ENCODE peak calls at places on chromosomes 5 and 9, in six cellular contexts. One of them, this sample, is unnamed.

GRCh38 chr5:151245820-151246219 is 7.2 kb upstream of the GM2A start:
- DNase-seq in EL: no peak
- DNase-seq in hippocampal formation: no peak
- DNase-seq in WERI-Rb-1: no peak
- DNase-seq in type B pancreatic cell: no peak
- DNase-seq in fibroblast of the aortic adventitia: no peak
- DNase-seq in this sample: no peak

GRCh38 chr9:134214766-134215394 is 50.5 kb upstream of the RNU6ATAC start:
- DNase-seq in WERI-Rb-1: no peak
- DNase-seq in type B pancreatic cell: no peak
- DNase-seq in hippocampal formation: no peak
- DNase-seq in fibroblast of the aortic adventitia: no peak
- DNase-seq in EL: no peak
- DNase-seq in this sample: peak; percentile 55

GRCh38 chr5:100505984-100506670 is 29.0 kb upstream of the FAM174A start:
- DNase-seq in fibroblast of the aortic adventitia: peak; percentile 91
- DNase-seq in WERI-Rb-1: no peak
- DNase-seq in hippocampal formation: no peak
- DNase-seq in EL: peak; percentile 67
- DNase-seq in type B pancreatic cell: no peak
- DNase-seq in this sample: no peak

GRCh38 chr5:159953609-159954008 is 37.3 kb downstream of the ADRA1B start:
- DNase-seq in hippocampal formation: no peak
- DNase-seq in WERI-Rb-1: no peak
- DNase-seq in fibroblast of the aortic adventitia: no peak
- DNase-seq in type B pancreatic cell: no peak
- DNase-seq in EL: no peak
- DNase-seq in this sample: no peak

GRCh38 chr9:88776717-88777497 is 214.4 kb upstream of the S1PR3 start:
- DNase-seq in hippocampal formation: no peak
- DNase-seq in type B pancreatic cell: no peak
- DNase-seq in WERI-Rb-1: no peak
- DNase-seq in fibroblast of the aortic adventitia: peak; percentile 87
- DNase-seq in EL: peak; percentile 93
- DNase-seq in this sample: no peak

GRCh38 chr5:150219142-150219541 is 29.3 kb downstream of the SLC6A7 start:
- DNase-seq in hippocampal formation: no peak
- DNase-seq in type B pancreatic cell: no peak
- DNase-seq in fibroblast of the aortic adventitia: no peak
- DNase-seq in EL: no peak
- DNase-seq in WERI-Rb-1: no peak
- DNase-seq in this sample: no peak

GRCh38 chr5:96864922-96865545 is 11.3 kb upstream of the ERAP2 start:
- DNase-seq in hippocampal formation: no peak
- DNase-seq in WERI-Rb-1: no peak
- DNase-seq in type B pancreatic cell: no peak
- DNase-seq in EL: no peak
- DNase-seq in fibroblast of the aortic adventitia: no peak
- DNase-seq in this sample: no peak

GRCh38 chr9:13651969-13652663 is 372.6 kb upstream of the MPDZ start:
- DNase-seq in type B pancreatic cell: no peak
- DNase-seq in fibroblast of the aortic adventitia: peak; percentile 32
- DNase-seq in hippocampal formation: no peak
- DNase-seq in WERI-Rb-1: no peak
- DNase-seq in EL: no peak
- DNase-seq in this sample: no peak

GRCh38 chr5:1110930-1111726 is 735 bp downstream of the SLC12A7 start:
- DNase-seq in fibroblast of the aortic adventitia: no peak
- DNase-seq in WERI-Rb-1: peak; percentile 52
- DNase-seq in type B pancreatic cell: no peak
- DNase-seq in EL: no peak
- DNase-seq in hippocampal formation: no peak
- DNase-seq in this sample: no peak

GRCh38 chr9:87567047-87567446 is 69.4 kb downstream of the DAPK1 start:
- DNase-seq in WERI-Rb-1: peak; percentile 49
- DNase-seq in fibroblast of the aortic adventitia: peak; percentile 76
- DNase-seq in hippocampal formation: no peak
- DNase-seq in type B pancreatic cell: peak; percentile 4
- DNase-seq in EL: no peak
- DNase-seq in this sample: no peak

GRCh38 chr9:110255417-110256141 is 728 bp downstream of the TXN start:
- DNase-seq in type B pancreatic cell: peak; percentile 72
- DNase-seq in EL: peak; percentile 71
- DNase-seq in fibroblast of the aortic adventitia: peak; percentile 61
- DNase-seq in WERI-Rb-1: no peak
- DNase-seq in hippocampal formation: peak; percentile 12
- DNase-seq in this sample: peak; percentile 74

GRCh38 chr9:85332487-85332886 is 409.3 kb downstream of the AGTPBP1 start:
- DNase-seq in type B pancreatic cell: no peak
- DNase-seq in hippocampal formation: no peak
- DNase-seq in WERI-Rb-1: no peak
- DNase-seq in EL: no peak
- DNase-seq in fibroblast of the aortic adventitia: no peak
- DNase-seq in this sample: no peak

GRCh38 chr9:136769710-136770191 is 5.4 kb upstream of the LCN15 start:
- DNase-seq in hippocampal formation: no peak
- DNase-seq in fibroblast of the aortic adventitia: no peak
- DNase-seq in EL: no peak
- DNase-seq in WERI-Rb-1: peak; percentile 76
- DNase-seq in type B pancreatic cell: no peak
- DNase-seq in this sample: no peak

GRCh38 chr5:3449481-3449880 is 146.2 kb upstream of the IRX1 start:
- DNase-seq in WERI-Rb-1: no peak
- DNase-seq in type B pancreatic cell: no peak
- DNase-seq in EL: no peak
- DNase-seq in fibroblast of the aortic adventitia: no peak
- DNase-seq in hippocampal formation: no peak
- DNase-seq in this sample: no peak

GRCh38 chr5:56490971-56491468 is 257.9 kb upstream of the ANKRD55 start:
- DNase-seq in fibroblast of the aortic adventitia: no peak
- DNase-seq in EL: no peak
- DNase-seq in type B pancreatic cell: peak; percentile 63
- DNase-seq in hippocampal formation: no peak
- DNase-seq in WERI-Rb-1: peak; percentile 64
- DNase-seq in this sample: no peak

GRCh38 chr9:129166962-129167557 is 11.0 kb downstream of the IER5L start:
- DNase-seq in WERI-Rb-1: no peak
- DNase-seq in hippocampal formation: peak; percentile 25
- DNase-seq in fibroblast of the aortic adventitia: peak; percentile 72
- DNase-seq in EL: peak; percentile 86
- DNase-seq in type B pancreatic cell: no peak
- DNase-seq in this sample: peak; percentile 72

GRCh38 chr5:52915176-52915875 is 73.8 kb upstream of the ITGA2 start:
- DNase-seq in fibroblast of the aortic adventitia: peak; percentile 85
- DNase-seq in EL: peak; percentile 75
- DNase-seq in hippocampal formation: peak; percentile 36
- DNase-seq in WERI-Rb-1: peak; percentile 52
- DNase-seq in type B pancreatic cell: no peak
- DNase-seq in this sample: no peak

GRCh38 chr5:71769265-71769664 is 50.2 kb downstream of the CARTPT start:
- DNase-seq in WERI-Rb-1: no peak
- DNase-seq in hippocampal formation: no peak
- DNase-seq in type B pancreatic cell: no peak
- DNase-seq in fibroblast of the aortic adventitia: no peak
- DNase-seq in EL: no peak
- DNase-seq in this sample: no peak

GRCh38 chr9:117800389-117800788 is 96.2 kb downstream of the TLR4 start:
- DNase-seq in WERI-Rb-1: no peak
- DNase-seq in EL: no peak
- DNase-seq in fibroblast of the aortic adventitia: no peak
- DNase-seq in type B pancreatic cell: no peak
- DNase-seq in hippocampal formation: no peak
- DNase-seq in this sample: no peak

GRCh38 chr5:176667637-176668036 is 20.4 kb downstream of the TSPAN17 start:
- DNase-seq in hippocampal formation: no peak
- DNase-seq in EL: no peak
- DNase-seq in WERI-Rb-1: no peak
- DNase-seq in type B pancreatic cell: no peak
- DNase-seq in fibroblast of the aortic adventitia: no peak
- DNase-seq in this sample: no peak

GRCh38 chr5:115607935-115608334 is 5.7 kb upstream of the TICAM2 start:
- DNase-seq in type B pancreatic cell: no peak
- DNase-seq in fibroblast of the aortic adventitia: no peak
- DNase-seq in WERI-Rb-1: no peak
- DNase-seq in hippocampal formation: no peak
- DNase-seq in EL: no peak
- DNase-seq in this sample: no peak

GRCh38 chr5:173315495-173316352 is 12.5 kb downstream of the STC2 start:
- DNase-seq in type B pancreatic cell: no peak
- DNase-seq in EL: peak; percentile 67
- DNase-seq in fibroblast of the aortic adventitia: peak; percentile 60
- DNase-seq in hippocampal formation: peak; percentile 23
- DNase-seq in WERI-Rb-1: no peak
- DNase-seq in this sample: no peak

This sample was measured in psoas muscle.